ENCODE peak calls at places on chromosomes 2 and 18, in six cellular contexts. O, F, H, Y, W and E are unnamed samples.

GRCh38 chr18:1350931-1351450 is 446.3 kb downstream of the ADCYAP1 start:
- DNase-seq in Y (no peak), O (no peak), W (no peak), F (no peak), H (no peak), E (no peak)

GRCh38 chr2:43343573-43344304 is 117.3 kb upstream of the ZFP36L2 start:
- DNase-seq in O (peak), Y (peak), F (no peak), W (peak), H (peak), E (peak)

GRCh38 chr2:168278424-168278888 is 31.1 kb upstream of the STK39 start:
- DNase-seq in Y (peak), H (no peak), O (no peak), W (no peak), F (no peak), E (no peak)

GRCh38 chr2:172496096-172496709 is 59.7 kb upstream of the PDK1 start:
- DNase-seq in F (no peak), W (peak), H (no peak), Y (no peak), O (no peak), E (no peak)

GRCh38 chr2:114201781-114202180 is 240.7 kb upstream of the DPP10 start:
- DNase-seq in W (no peak), H (no peak), O (no peak), Y (no peak), F (no peak), E (no peak)

GRCh38 chr18:75507636-75508035 is 80.1 kb upstream of the SMIM21 start:
- DNase-seq in H (no peak), W (no peak), Y (no peak), O (no peak), F (no peak), E (no peak)

GRCh38 chr2:234291765-234292204 is 205.1 kb downstream of the ARL4C start:
- DNase-seq in Y (peak), W (no peak), F (peak), H (no peak), O (no peak), E (no peak)

GRCh38 chr2:7190587-7191320 is 273.5 kb downstream of the RNF144A start:
- DNase-seq in O (no peak), F (no peak), Y (no peak), W (no peak), H (no peak), E (no peak)

GRCh38 chr2:219274392-219274921 is 4.7 kb upstream of the DNAJB2 start:
- DNase-seq in Y (no peak), W (no peak), F (peak), H (no peak), O (no peak), E (no peak)

GRCh38 chr2:43648979-43649701 is 12.1 kb downstream of the PLEKHH2 start:
- DNase-seq in Y (no peak), W (no peak), H (no peak), F (no peak), O (no peak), E (no peak)

GRCh38 chr18:37649930-37650329 is 84.3 kb upstream of the CELF4 start:
- DNase-seq in O (no peak), Y (no peak), F (no peak), H (no peak), W (no peak), E (no peak)

DNA sequence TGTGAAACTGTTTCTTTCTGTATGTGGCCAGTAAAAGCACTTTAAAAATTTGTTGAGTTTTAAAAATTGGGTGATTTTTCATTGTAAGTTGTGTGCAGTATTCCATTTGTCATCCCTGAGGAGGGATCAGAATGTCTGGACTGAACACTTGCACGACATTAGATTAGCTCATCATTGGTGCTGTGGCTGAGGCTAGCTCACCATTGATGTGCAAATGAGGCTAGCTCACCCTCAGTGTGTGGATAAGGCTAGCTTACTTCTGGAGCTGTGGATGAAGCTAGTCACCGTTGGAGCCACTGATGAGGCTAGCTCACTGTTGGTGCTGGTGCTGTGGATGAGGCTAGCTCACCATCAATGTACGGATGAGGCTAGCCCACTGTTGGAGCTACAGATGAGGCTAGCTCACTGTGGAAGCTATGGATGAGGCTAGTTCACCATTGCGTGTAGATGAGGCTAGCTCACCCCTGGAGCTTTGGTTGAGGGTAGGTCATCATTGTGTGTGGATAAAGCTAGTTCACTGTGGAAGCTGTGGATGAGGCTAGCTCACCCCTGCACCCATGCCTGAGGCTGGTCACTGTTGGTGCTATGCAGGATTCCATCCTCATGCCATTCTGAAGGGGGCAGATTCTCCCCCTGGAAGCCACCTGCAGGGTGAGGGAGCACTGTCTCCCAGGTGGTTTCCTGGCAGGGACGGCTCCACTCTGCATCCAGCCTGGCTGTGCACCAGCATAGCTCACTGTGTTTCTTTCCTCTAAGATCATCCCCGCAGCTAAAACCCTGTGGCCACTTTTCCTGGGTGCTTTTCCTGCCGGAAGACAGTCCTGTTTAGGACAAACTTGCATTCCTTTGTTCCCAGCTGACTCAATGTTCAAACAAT is 101.1 kb downstream of the TWIST2 start:
- DNase-seq in W (peak), H (peak), Y (no peak), O (peak), F (no peak), E (no peak)
- TF ChIP-seq EP300 in W (no peak), H (no peak), Y (no peak), O (no peak), F (no peak), E (no peak)

GRCh38 chr2:47272905-47273758 is 118.0 kb upstream of the STPG4 start:
- DNase-seq in H (no peak), F (no peak), O (no peak), Y (no peak), W (no peak), E (no peak)

GRCh38 chr2:47270421-47270820 is 115.3 kb upstream of the STPG4 start:
- DNase-seq in O (no peak), H (peak), W (no peak), F (no peak), Y (no peak), E (no peak)

GRCh38 chr2:47274054-47274779 is 119.1 kb upstream of the STPG4 start:
- DNase-seq in Y (no peak), O (no peak), F (peak), W (no peak), H (no peak), E (no peak)

GRCh38 chr2:47271054-47272000 is 116.2 kb upstream of the STPG4 start:
- DNase-seq in W (no peak), F (peak), Y (no peak), H (no peak), O (no peak), E (no peak)

DNA sequence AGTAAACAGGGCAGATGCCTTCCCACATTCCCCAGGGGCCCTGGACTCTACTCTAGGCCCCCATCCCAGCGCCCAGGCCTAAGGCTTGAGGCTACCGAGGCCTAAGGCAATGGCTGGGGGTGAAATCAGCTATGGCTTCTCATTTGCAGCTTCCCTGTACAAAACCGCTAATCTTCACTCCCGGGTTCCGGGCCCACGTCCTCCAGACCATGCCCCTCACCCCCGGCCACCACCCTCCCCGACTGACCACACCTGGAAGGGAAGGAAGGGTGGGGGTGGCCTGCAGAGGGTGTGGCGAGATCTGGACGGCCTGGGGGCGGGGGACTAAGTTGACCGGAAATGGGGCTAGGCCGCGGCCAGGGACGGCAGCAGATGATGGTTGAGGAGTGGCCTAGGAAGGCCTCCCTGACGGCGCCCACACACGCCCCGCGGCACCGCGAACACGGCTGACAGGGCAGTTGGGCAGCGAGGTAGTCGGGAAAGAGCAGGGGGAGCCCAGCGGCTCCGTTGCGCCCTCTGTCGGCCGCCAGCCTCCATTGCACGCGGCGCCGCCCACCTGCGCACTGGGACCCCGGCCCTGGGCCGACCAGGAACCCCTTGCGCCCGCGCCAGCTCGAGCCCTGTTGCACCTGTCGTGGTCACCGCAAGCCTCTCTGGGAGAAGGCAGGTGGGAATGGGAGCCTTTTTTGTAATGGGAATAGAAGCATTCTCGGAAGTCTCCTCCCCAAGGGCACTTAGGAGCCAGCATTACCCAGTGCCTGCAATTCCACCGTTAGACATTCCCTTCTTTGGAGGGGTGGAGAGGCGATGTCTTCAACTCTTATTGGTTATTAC is 117.1 kb upstream of the STPG4 start:
- DNase-seq in Y (peak), H (peak), F (peak), O (peak), W (no peak), E (peak)
- TF ChIP-seq POLR2A in Y (peak), H (no peak), F (peak), O (no peak), W (no peak), E (no peak)

DNA sequence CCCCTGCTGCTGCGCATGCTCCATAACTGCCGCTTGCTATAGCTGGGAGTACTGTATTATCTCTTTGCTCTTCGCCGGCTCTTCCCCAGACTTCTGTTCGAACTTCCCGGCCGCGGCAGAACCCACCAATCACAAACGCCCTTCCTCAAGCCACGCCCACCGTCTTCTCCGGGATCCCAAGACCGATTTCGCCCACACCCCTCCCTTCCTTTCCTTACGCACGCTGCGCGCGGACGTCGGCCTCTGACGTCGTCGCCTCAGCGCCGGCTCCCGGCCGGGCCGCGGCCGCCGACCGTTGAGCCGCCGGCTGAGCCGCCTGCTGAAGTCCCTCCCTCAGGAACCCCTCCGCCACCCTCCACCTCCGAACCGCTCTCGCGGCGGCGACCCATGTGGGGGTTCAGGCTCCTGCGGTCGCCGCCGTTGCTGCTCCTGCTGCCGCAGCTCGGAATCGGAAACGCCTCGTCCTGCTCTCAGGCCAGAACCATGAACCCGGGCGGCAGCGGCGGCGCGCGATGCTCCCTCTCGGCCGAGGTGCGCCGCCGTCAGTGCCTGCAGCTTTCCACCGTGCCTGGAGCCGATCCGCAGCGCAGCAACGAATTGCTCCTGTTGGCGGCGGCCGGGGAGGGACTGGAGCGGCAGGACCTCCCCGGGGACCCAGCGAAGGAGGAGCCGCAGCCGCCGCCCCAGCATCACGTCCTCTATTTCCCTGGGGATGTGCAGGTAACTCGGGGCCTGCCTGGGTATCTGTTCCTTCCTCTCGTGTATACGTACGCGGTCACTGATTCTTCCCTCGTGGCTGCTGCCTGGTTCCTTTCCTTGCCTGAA is at the start of gene C2orf69:
- DNase-seq in W (peak), Y (peak), F (peak), H (peak), O (peak), E (peak)
- TF ChIP-seq EP300 in W (no peak), Y (no peak), F (no peak), H (no peak), O (no peak), E (no peak)

DNA sequence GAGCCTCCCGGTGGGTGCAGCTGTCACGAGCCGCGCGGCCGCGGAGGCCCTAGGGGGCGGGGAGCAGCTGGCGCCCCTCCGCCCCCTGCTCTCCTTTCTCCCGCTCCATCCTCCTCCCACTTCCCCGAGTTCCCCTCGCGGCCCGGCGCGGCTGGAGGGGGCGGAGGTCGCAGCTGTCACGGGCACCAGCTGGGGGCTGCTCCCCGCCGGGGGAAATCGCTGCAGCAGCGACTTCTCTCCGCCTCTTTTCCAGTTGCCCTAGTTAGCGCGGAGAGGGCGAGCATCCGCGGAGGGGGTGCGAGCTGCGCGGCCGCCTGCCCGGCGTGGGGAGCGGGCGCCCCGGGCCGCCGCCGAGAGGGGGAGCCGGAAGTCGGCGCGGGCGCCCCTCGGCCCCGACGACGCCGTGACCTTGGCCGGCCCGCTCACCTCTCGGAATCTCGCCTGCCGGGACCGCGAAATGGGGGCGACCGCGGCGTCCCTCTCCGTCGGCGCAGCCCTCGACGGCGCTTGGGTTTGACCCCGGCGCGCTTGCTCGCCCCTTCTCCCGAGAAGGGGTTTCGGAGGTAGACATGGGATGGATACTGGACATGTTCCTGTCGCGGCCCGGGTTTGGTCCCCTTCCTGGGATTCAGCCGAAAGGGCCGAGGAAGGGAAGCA is 700 bp downstream of the NCOA1 start:
- DNase-seq in W (no peak), O (peak), Y (peak), H (peak), F (no peak), E (no peak)
- TF ChIP-seq POLR2A in W (no peak), O (no peak), Y (no peak), H (no peak), F (no peak), E (no peak)

DNA sequence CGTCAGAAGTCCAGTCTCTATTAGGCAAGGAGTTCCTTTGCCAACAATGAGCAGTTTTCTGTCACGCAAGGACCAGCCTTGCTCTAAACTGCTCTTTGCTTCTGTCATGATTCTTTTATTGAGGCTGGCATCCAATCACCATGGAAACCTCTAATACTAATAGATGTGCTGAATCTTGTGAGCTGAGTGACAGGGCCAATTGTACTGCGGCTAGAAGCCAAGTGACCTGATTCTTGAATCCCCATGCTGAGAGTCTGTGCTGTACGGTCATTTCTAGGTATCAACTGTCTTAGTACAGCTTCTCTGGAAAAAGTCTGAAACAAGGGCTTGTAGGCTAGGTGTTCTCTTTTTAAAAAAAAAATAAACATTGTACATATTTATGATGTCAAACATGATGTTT is 395.6 kb downstream of the RND3 start:
- DNase-seq in H (no peak), Y (no peak), O (no peak), W (no peak), F (no peak), E (no peak)
- TF ChIP-seq EP300 in H (no peak), Y (no peak), O (no peak), W (no peak), F (no peak), E (no peak)

GRCh38 chr2:127570282-127571250 is 35.1 kb downstream of the MYO7B start:
- DNase-seq in O (peak), W (no peak), F (no peak), Y (no peak), H (no peak), E (no peak)
- TF ChIP-seq POLR2A in O (no peak), W (no peak), F (no peak), Y (no peak), H (no peak), E (no peak)

GRCh38 chr2:11375689-11376027 is 31.2 kb upstream of the ROCK2 start:
- DNase-seq in W (no peak), O (no peak), F (no peak), H (no peak), Y (no peak), E (no peak)

GRCh38 chr2:11379558-11379957 is 35.1 kb upstream of the ROCK2 start:
- DNase-seq in O (no peak), F (no peak), Y (no peak), H (no peak), W (no peak), E (no peak)

GRCh38 chr2:11375025-11375688 is 30.7 kb upstream of the ROCK2 start:
- DNase-seq in W (no peak), H (no peak), O (no peak), F (no peak), Y (no peak), E (no peak)

GRCh38 chr2:11376071-11376470 is 31.6 kb upstream of the ROCK2 start:
- DNase-seq in F (no peak), W (no peak), O (no peak), Y (no peak), H (no peak), E (no peak)

GRCh38 chr2:11377915-11378649 is 33.6 kb upstream of the ROCK2 start:
- DNase-seq in F (no peak), H (no peak), Y (peak), W (no peak), O (peak), E (no peak)
- TF ChIP-seq EP300 in F (no peak), H (no peak), Y (peak), W (no peak), O (peak), E (no peak)

DNA sequence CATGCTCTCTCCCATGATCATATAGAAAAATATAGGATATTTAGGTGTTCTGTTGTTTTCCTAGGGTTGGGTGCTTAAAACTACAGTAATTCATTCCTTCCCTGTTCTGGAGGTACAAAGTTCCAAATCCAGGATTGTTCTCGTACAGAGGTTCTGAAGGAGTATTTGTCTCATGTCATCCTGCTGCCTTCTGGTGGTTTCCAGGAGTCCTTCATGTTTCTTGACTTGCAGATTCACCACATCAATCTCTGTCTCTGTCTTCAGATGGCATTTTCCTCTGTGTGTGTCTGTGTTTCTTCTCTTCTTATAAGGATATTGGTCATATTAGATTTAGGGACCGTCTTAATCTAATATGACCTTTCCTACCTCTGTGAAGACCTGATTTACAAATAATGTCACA is 397.9 kb downstream of the NYAP2 start:
- DNase-seq in O (no peak), W (no peak), Y (no peak), H (no peak), F (peak), E (no peak)
- TF ChIP-seq POLR2A in O (no peak), W (no peak), Y (no peak), H (no peak), F (no peak), E (no peak)

GRCh38 chr2:38174646-38175096 is 98.7 kb upstream of the CYP1B1 start:
- DNase-seq in F (no peak), Y (no peak), H (no peak), O (no peak), W (no peak), E (no peak)
- TF ChIP-seq EP300 in F (no peak), Y (no peak), H (no peak), O (no peak), W (no peak), E (no peak)